ENCODE peak calls at places on chromosomes 13 and 19, in five cellular contexts. X is K562, O is SK-N-SH, Z is HepG2, W is GM12878. Q is an unnamed sample.
A peak's percentile ranks its signal among the peaks of the same experiment; 100 is the strongest.

GRCh38 chr19:33521480-33522370 is at the start of gene PEPD:
- DNase-seq in X (peak; percentile 98), O (peak; percentile 100), Z (peak; percentile 83), W (peak; percentile 47), Q (peak; percentile 95)

GRCh38 chr13:110244926-110245325 is 62.0 kb downstream of the COL4A1 start:
- DNase-seq in X (no peak), O (no peak), Z (no peak), W (no peak), Q (no peak)

GRCh38 chr13:110615322-110616102 is at the start of gene NAXD:
- DNase-seq in X (peak; percentile 97), O (peak; percentile 99), Z (peak; percentile 89), W (peak; percentile 62), Q (peak; percentile 63)

GRCh38 chr13:97911311-97912138 is 42.0 kb upstream of the IPO5 start:
- DNase-seq in X (peak; percentile 22), O (peak; percentile 14), Z (peak; percentile 19), W (no peak), Q (no peak)

GRCh38 chr13:20074956-20075355 is 85.9 kb downstream of the GJA3 start:
- DNase-seq in X (no peak), O (no peak), Z (no peak), W (no peak), Q (no peak)

GRCh38 chr19:13839938-13840750 is 36.8 kb upstream of the NANOS3 start:
- DNase-seq in X (no peak), O (no peak), Z (no peak), W (no peak), Q (no peak)

GRCh38 chr19:52336976-52337375 is 933 bp downstream of the ZNF610 start:
- DNase-seq in X (no peak), O (peak; percentile 45), Z (no peak), W (no peak), Q (no peak)

GRCh38 chr19:41249707-41250423 is 14.3 kb upstream of the HNRNPUL1 start:
- DNase-seq in X (no peak), O (no peak), Z (no peak), W (no peak), Q (no peak)

GRCh38 chr19:43620061-43621001 is 902 bp upstream of the ZNF428 start:
- DNase-seq in X (peak; percentile 62), O (no peak), Z (no peak), W (no peak), Q (no peak)

GRCh38 chr19:31516756-31517155 is 167.5 kb upstream of the TSHZ3 start:
- DNase-seq in X (no peak), O (no peak), Z (no peak), W (no peak), Q (peak; percentile 48)

GRCh38 chr13:27401210-27401609 is 23.2 kb upstream of the GTF3A start:
- DNase-seq in X (no peak), O (no peak), Z (no peak), W (no peak), Q (no peak)

GRCh38 chr19:33399081-33399744 is 25.7 kb downstream of the CEBPG start:
- DNase-seq in X (no peak), O (no peak), Z (no peak), W (no peak), Q (no peak)

GRCh38 chr13:98879965-98880364 is 97.9 kb downstream of the DOCK9 start:
- DNase-seq in X (no peak), O (no peak), Z (no peak), W (no peak), Q (no peak)

GRCh38 chr19:50835103-50835784 is 1.9 kb upstream of the KLK15 start:
- DNase-seq in X (no peak), O (peak; percentile 54), Z (no peak), W (no peak), Q (no peak)

GRCh38 chr19:17394891-17395415 is 957 bp upstream of the CCDC194 start:
- DNase-seq in X (peak; percentile 86), O (peak; percentile 81), Z (no peak), W (no peak), Q (peak; percentile 89)

GRCh38 chr13:75901509-75901908 is 265.4 kb downstream of the LMO7 start:
- DNase-seq in X (no peak), O (no peak), Z (no peak), W (no peak), Q (no peak)

GRCh38 chr13:26060366-26060765 is 8.6 kb upstream of the SHISA2 start:
- DNase-seq in X (no peak), O (no peak), Z (no peak), W (no peak), Q (no peak)

GRCh38 chr19:15299568-15300409 is 32.5 kb downstream of the BRD4 start:
- DNase-seq in X (no peak), O (no peak), Z (no peak), W (no peak), Q (no peak)

GRCh38 chr19:2051771-2052704 is 994 bp upstream of the MKNK2 start:
- DNase-seq in X (no peak), O (no peak), Z (no peak), W (peak; percentile 72), Q (no peak)
- TF ChIP-seq GABPA in X (peak; percentile 29), O (no peak), Z (no peak), W (no peak), Q (no peak)

GRCh38 chr13:42355118-42355840 is 83.3 kb downstream of the AKAP11 start:
- DNase-seq in X (no peak), O (no peak), Z (no peak), W (no peak), Q (no peak)
- TF ChIP-seq CHD2 in X (no peak), O (no peak), Z (no peak), W (no peak), Q (no peak)

GRCh38 chr13:30108913-30109237 is 198.5 kb downstream of the KATNAL1 start:
- DNase-seq in X (no peak), O (no peak), Z (peak; percentile 33), W (no peak), Q (no peak)
- TF ChIP-seq GABPA in X (no peak), O (no peak), Z (no peak), W (no peak), Q (no peak)

GRCh38 chr13:52847322-52847681 is 1.1 kb downstream of the PCDH8 start:
- DNase-seq in X (no peak), O (peak; percentile 44), Z (no peak), W (no peak), Q (no peak)

GRCh38 chr13:52846567-52847321 is 1.7 kb downstream of the PCDH8 start:
- DNase-seq in X (no peak), O (peak; percentile 75), Z (no peak), W (no peak), Q (peak; percentile 96)

GRCh38 chr13:52847682-52848432 is 583 bp downstream of the PCDH8 start:
- DNase-seq in X (no peak), O (peak; percentile 31), Z (no peak), W (no peak), Q (no peak)

GRCh38 chr13:52849727-52850395 is 1.4 kb upstream of the PCDH8 start:
- DNase-seq in X (no peak), O (no peak), Z (no peak), W (no peak), Q (no peak)

DNA sequence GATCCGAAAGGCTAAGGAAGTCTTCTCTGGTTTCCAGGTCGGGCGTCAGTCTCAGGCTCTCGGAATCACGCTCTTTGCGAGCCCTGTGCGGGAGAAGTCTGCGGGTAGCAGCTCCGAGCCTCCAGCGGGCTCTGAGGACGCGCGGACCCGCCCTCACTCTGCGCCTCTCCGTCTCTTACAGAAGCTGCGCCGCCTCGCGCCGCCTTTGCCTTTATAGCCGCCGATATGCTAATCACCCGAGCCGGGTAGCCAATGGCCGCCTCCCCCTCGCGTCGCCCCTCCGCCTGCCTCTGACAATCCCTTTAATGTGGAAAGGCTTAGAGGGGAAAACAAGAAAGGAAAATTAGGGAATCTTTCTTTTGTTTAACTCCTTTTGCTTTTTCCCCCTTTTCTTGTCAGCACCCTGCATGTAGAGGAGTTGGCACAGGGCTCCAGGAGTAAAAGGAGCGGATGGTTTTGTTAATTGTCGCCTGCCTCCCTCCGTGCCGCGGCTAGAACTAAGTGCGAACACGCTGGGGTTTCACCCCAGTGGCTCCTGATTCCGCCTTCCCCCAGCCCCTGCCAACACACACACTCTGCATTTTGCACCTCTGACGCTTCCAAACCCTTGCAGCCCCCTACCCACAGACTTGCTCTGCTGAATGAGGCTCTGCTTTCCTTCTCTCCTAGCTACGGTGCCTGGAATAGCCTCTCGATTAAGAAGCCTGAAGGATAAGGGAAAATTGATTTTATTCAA is at the start of gene PCDH8:
- DNase-seq in X (no peak), O (peak; percentile 93), Z (no peak), W (no peak), Q (peak; percentile 94)
- TF ChIP-seq CHD2 in X (no peak), O (no peak), Z (no peak), W (no peak), Q (no peak)

DNA sequence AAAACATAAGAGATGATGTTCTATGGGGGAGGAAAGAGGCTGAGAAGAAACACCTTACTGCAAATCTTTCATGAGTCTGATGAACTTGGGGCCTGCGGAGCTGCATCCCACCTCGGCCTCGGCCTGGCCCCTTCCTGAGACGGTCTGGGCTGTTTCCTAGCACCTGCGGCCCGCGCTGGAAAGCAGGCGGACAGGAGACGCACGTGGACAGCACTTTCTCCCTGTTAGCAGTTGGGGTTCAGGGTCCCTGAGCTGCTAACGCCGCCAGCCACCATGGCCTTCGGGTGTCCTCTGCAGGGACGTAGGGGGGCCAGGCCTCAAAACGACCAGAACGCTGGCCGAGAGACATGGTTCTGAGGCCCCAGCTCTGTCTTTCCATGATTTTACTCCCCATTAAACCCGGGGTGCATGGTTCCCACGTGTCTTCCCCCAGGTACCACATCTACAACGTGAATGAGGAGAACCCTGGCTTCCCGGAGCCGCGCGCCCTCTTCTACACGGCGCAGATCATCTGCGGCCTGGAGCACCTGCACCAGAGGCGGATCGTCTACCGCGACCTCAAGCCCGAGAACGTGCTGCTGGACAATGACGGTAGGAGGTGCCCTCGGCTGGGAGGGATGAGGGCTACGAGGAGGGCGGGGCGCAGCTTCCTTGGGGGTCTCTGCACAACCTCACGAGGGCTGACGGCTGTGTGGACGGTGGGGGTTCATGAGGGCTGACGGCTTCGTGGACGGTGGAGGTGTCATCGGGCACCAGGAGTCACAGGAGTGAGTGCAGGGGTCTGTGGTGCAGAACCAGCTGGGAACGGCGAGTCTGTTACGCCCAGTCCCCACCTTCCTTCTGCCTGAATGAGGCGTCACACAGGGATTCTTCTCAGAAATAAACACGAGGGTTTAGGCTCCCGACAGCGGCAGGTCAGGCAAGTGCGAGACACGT is 4.3 kb downstream of the GRK1 start:
- DNase-seq in X (no peak), O (no peak), Z (no peak), W (no peak), Q (no peak)
- TF ChIP-seq GABPA in X (no peak), O (no peak), Z (no peak), W (no peak), Q (no peak)

DNA sequence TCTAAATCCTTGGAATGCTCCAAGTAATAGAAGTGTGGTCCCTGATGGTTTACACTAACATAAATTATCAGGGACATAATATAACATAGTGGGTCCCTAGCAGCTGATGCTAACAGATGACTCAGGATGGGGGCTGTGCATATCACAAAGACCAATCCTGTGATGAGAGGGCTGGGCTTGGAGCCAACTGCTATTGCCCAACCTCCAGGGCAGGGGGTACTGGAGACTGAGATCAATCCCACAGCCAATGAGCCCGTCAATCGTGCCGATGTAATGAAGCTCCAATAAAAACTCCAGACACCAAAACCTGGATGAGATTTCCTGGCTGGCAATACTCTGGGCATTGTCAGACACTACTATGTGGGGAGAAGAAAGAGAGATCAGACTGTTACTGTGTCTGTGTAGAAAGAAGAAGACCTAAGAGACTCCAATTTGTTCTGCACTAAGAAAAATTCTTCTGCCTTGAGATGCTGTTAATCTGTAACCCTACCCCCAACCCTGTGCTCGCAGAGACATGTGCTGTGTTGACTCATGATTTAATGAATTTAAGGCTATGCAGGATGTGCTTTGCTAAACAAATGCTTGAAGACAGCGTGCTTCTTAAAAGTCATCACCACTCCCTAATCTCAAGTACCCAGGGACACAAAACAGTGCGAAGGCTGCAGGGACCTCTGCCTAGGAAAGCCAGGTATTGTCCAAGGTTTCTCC is 33.4 kb downstream of the ABCC4 start:
- DNase-seq in X (peak; percentile 44), O (no peak), Z (peak; percentile 45), W (no peak), Q (no peak)
- TF ChIP-seq CHD2 in X (no peak), O (no peak), Z (no peak), W (no peak), Q (no peak)